ENCODE peak calls at places on chromosomes 16 and 17, in nine cellular contexts. R is tibial artery, O is upper lobe of left lung, I is ovary, Z is pancreas, K is OCI-LY7, Q is stomach, F is colonic mucosa, P is thoracic aorta. W is an unnamed sample. For H3K36me3, the result is how much of the 10 kb centered on the place peaks cover.

GRCh38 chr17:77354420-77354720 is 213.6 kb downstream of the SEC14L1 start:
- DNase-seq in R (no peak), O (peak), I (no peak), Z (no peak), K (no peak), Q (no peak), F (no peak), P (no peak), W (no peak)

GRCh38 chr17:73003487-73003886 is 89.0 kb downstream of the SLC39A11 start:
- DNase-seq in R (no peak), O (no peak), I (no peak), Z (peak), K (no peak), Q (no peak), F (no peak), P (no peak), W (no peak)

GRCh38 chr16:265711-266110 is 10.0 kb downstream of the RGS11 start:
- DNase-seq in R (no peak), O (peak), I (no peak), Z (peak), K (no peak), Q (peak), F (no peak), P (no peak), W (no peak)

GRCh38 chr16:69324585-69325253 is 5.7 kb downstream of the PDF start:
- DNase-seq in R (no peak), O (no peak), I (no peak), Z (peak), K (no peak), Q (no peak), F (no peak), P (no peak), W (no peak)

GRCh38 chr17:47789611-47790520 is 31.7 kb downstream of the OSBPL7 start:
- DNase-seq in R (no peak), O (peak), I (no peak), Z (peak), K (no peak), Q (peak), F (peak), P (no peak), W (no peak)

GRCh38 chr17:77749316-77749715 is 209.2 kb upstream of the TNRC6C start:
- DNase-seq in R (no peak), O (no peak), I (no peak), Z (no peak), K (no peak), Q (no peak), F (no peak), P (no peak), W (no peak)

GRCh38 chr16:28549301-28549899 is 4.3 kb upstream of the SGF29 start:
- DNase-seq in R (no peak), O (no peak), I (no peak), Z (no peak), K (peak), Q (no peak), F (peak), P (no peak), W (no peak)

GRCh38 chr16:64962786-64963185 is 159.1 kb downstream of the CDH11 start:
- DNase-seq in R (no peak), O (no peak), I (no peak), Z (no peak), K (no peak), Q (no peak), F (no peak), P (no peak), W (no peak)

GRCh38 chr17:7763919-7764318 is 46.4 kb downstream of the DNAH2 start:
- DNase-seq in R (no peak), O (no peak), I (no peak), Z (no peak), K (no peak), Q (no peak), F (no peak), P (no peak), W (no peak)

GRCh38 chr17:37790153-37790552 is 45.3 kb upstream of the HNF1B start:
- DNase-seq in R (no peak), O (no peak), I (no peak), Z (no peak), K (no peak), Q (no peak), F (no peak), P (no peak), W (no peak)

GRCh38 chr17:76139261-76139752 is 1.7 kb downstream of the FOXJ1 start:
- DNase-seq in R (no peak), O (no peak), I (no peak), Z (no peak), K (no peak), Q (no peak), F (no peak), P (no peak), W (no peak)

GRCh38 chr16:85844786-85845185 is 45.3 kb downstream of the COX4I1 start:
- DNase-seq in R (no peak), O (no peak), I (no peak), Z (no peak), K (no peak), Q (peak), F (no peak), P (no peak), W (no peak)

GRCh38 chr17:63039899-63040602 is 74.0 kb downstream of the TANC2 start:
- DNase-seq in R (no peak), O (no peak), I (no peak), Z (no peak), K (no peak), Q (no peak), F (no peak), P (no peak), W (no peak)

GRCh38 chr16:49528035-49528434 is 154.4 kb downstream of the C16orf78 start:
- DNase-seq in R (no peak), O (no peak), I (no peak), Z (no peak), K (no peak), Q (no peak), F (no peak), P (no peak), W (no peak)

GRCh38 chr16:89982318-89982717 is 33.8 kb downstream of the DEF8 start:
- DNase-seq in R (no peak), O (no peak), I (no peak), Z (no peak), K (no peak), Q (no peak), F (no peak), P (no peak), W (no peak)

GRCh38 chr17:37388266-37388665 is 12.5 kb downstream of the C17orf78 start:
- DNase-seq in R (no peak), O (no peak), I (no peak), Z (no peak), K (no peak), Q (no peak), F (no peak), P (no peak), W (no peak)

GRCh38 chr16:22687031-22687530 is 126.9 kb upstream of the HS3ST2 start:
- DNase-seq in R (no peak), O (no peak), I (no peak), Z (no peak), K (no peak), Q (no peak), F (no peak), P (no peak), W (no peak)

GRCh38 chr17:36972186-36972686 is 23.5 kb downstream of the AATF start:
- DNase-seq in R (no peak), O (no peak), I (no peak), Z (no peak), K (no peak), Q (no peak), F (no peak), P (no peak), W (no peak)

GRCh38 chr17:32007463-32008298 is 498 bp downstream of the LRRC37B start:
- DNase-seq in R (peak), O (no peak), I (peak), Z (peak), K (peak), Q (no peak), F (peak), P (no peak), W (no peak)

GRCh38 chr17:78879679-78880186 is 23.3 kb downstream of the CEP295NL start:
- DNase-seq in R (peak), O (peak), I (peak), Z (peak), K (no peak), Q (no peak), F (peak), P (peak), W (peak)

GRCh38 chr17:1104222-1104621 is 75.6 kb downstream of the ABR start:
- DNase-seq in R (no peak), O (no peak), I (peak), Z (no peak), K (no peak), Q (peak), F (no peak), P (no peak), W (no peak)

GRCh38 chr17:77528516-77529327 is 388.0 kb downstream of the SEC14L1 start:
- DNase-seq in R (no peak), O (peak), I (no peak), Z (no peak), K (no peak), Q (no peak), F (no peak), P (no peak), W (no peak)

GRCh38 chr17:63695889-63696288 is 4.0 kb downstream of the LIMD2 start:
- DNase-seq in R (no peak), O (no peak), I (no peak), Z (no peak), K (no peak), Q (no peak), F (no peak), P (no peak), W (no peak)

GRCh38 chr17:37339321-37339720 is 36.5 kb upstream of the C17orf78 start:
- DNase-seq in R (no peak), O (no peak), I (no peak), Z (no peak), K (no peak), Q (no peak), F (no peak), P (no peak), W (no peak)

GRCh38 chr17:46964315-46965265 is 14.5 kb downstream of the RPRML start:
- DNase-seq in R (no peak), O (no peak), I (no peak), Z (no peak), K (no peak), Q (no peak), F (no peak), P (no peak), W (no peak)

GRCh38 chr17:50188521-50189395 is 12.7 kb downstream of the COL1A1 start:
- DNase-seq in R (no peak), O (peak), I (no peak), Z (no peak), K (no peak), Q (no peak), F (no peak), P (no peak), W (no peak)

GRCh38 chr17:50688168-50688719 is 19.5 kb downstream of the ANKRD40 start:
- DNase-seq in R (no peak), O (no peak), I (peak), Z (no peak), K (no peak), Q (no peak), F (no peak), P (no peak), W (no peak)

GRCh38 chr17:51643702-51644490 is 383.6 kb downstream of the UTP18 start:
- DNase-seq in R (no peak), O (no peak), I (no peak), Z (no peak), K (no peak), Q (no peak), F (no peak), P (no peak), W (no peak)

GRCh38 chr16:30619207-30619606 is 9.0 kb upstream of the ZNF689 start:
- DNase-seq in R (no peak), O (no peak), I (no peak), Z (no peak), K (no peak), Q (no peak), F (no peak), P (no peak), W (no peak)

GRCh38 chr17:6556121-6557039 is at the start of gene PITPNM3:
- DNase-seq in R (no peak), O (peak), I (peak), Z (peak), K (no peak), Q (peak), F (peak), P (no peak), W (no peak)

GRCh38 chr17:83073389-83074063 is 5.9 kb upstream of the METRNL start:
- DNase-seq in R (no peak), O (peak), I (peak), Z (no peak), K (no peak), Q (peak), F (peak), P (no peak), W (no peak)

GRCh38 chr16:8850279-8850885 is 18.4 kb downstream of the CARHSP1 start:
- DNase-seq in R (no peak), O (no peak), I (no peak), Z (no peak), K (no peak), Q (no peak), F (peak), P (no peak), W (peak)

GRCh38 chr16:2883027-2883846 is at the start of gene FLYWCH2:
- DNase-seq in R (peak), O (peak), I (peak), Z (peak), K (peak), Q (peak), F (peak), P (peak), W (peak)
- TF ChIP-seq CTCF in R (peak), O (peak), I (no peak), Z (no peak), K (no peak), Q (no peak), F (no peak), P (no peak), W (no peak)

GRCh38 chr16:57999971-58000705 is at the start of gene ZNF319:
- DNase-seq in R (no peak), O (no peak), I (peak), Z (no peak), K (peak), Q (no peak), F (no peak), P (no peak), W (no peak)

GRCh38 chr16:57998484-57998883 is 2.0 kb downstream of the ZNF319 start:
- DNase-seq in R (no peak), O (peak), I (no peak), Z (no peak), K (no peak), Q (peak), F (peak), P (no peak), W (no peak)

GRCh38 chr16:57999366-57999970 is 1.0 kb downstream of the ZNF319 start:
- DNase-seq in R (no peak), O (no peak), I (no peak), Z (no peak), K (peak), Q (no peak), F (no peak), P (no peak), W (no peak)

GRCh38 chr16:57997528-57998265 is 2.8 kb downstream of the ZNF319 start:
- DNase-seq in R (no peak), O (peak), I (no peak), Z (no peak), K (no peak), Q (no peak), F (no peak), P (no peak), W (no peak)

GRCh38 chr16:57998992-57999365 is 1.5 kb downstream of the ZNF319 start:
- DNase-seq in R (no peak), O (no peak), I (no peak), Z (no peak), K (no peak), Q (no peak), F (no peak), P (no peak), W (no peak)
- H3K4me3 ChIP-seq in R (no peak), O (peak), I (no peak), Z (no peak), K (peak), Q (peak), F (no peak), P (peak), W (peak)

GRCh38 chr17:39658760-39659159 is 6.4 kb upstream of the TCAP start:
- DNase-seq in R (no peak), O (no peak), I (no peak), Z (no peak), K (no peak), Q (no peak), F (no peak), P (no peak), W (no peak)
- H3K36me3 ChIP-seq in R (under half), O (half or more), I (under half), Z (under half), K (under half), Q (half or more), F (under half), P (under half), W (under half)

DNA sequence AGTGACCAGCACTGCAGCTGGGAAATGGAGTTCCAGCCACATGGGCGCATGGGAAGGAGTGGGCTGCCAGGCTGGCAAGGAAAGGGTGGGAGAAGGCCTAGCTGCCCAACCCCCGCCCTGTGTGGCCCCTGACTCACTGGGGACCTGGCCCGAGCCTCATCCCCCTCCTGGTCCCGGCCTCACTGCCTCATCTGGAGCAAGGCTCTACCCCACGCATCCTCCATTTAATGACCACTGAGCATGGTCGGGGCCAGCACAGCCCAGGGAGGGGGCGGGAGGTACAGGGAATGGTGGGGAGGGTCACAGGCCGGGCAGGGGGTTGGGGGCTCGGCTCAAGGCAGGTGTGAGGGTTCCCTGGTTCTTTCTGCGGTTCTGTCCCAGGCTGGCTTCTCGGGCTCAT is 16.1 kb downstream of the SPNS2 start:
- DNase-seq in R (no peak), O (peak), I (no peak), Z (peak), K (no peak), Q (no peak), F (no peak), P (no peak), W (no peak)
- TF ChIP-seq CTCF in R (no peak), O (no peak), I (no peak), Z (no peak), K (no peak), Q (no peak), F (no peak), P (no peak), W (no peak)

DNA sequence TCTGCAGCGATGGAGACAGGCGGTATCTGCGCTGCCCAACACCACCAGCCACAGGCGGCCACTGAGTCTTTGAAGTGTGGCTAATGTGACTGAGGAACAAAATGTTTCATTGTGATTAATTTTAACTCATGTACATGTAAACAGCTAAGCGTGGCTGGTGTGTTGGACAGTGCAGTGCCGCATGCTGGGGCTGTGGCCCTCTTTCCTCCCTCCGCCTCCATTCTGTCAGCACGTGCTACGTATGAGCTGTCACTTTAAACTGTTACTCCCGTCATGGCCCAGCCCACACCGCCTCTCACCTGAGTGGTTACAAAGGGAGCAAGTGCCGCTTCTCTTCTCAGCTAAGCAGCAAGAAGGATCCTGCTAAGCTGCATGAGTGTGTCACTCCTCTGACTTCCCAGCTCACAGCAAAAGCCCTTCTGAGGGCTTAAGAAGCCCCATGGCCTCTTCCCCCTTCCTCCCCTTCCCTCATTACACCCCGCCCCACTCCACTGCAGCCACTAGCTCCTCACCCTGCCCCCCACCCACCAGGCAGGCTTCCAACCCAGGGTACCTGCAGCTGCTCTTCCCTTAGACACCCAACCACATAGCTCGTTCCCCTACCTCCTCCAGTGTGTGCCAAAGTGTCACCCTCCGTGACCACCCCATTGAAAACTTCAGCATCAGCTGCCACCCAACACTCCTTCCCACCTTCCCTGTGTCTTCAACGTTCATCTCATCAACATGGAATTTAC is 15.0 kb downstream of the HASPIN start:
- DNase-seq in R (no peak), O (no peak), I (no peak), Z (peak), K (peak), Q (peak), F (peak), P (no peak), W (no peak)
- H3K4me3 ChIP-seq in R (peak), O (peak), I (no peak), Z (peak), K (no peak), Q (peak), F (no peak), P (no peak), W (no peak)

DNA sequence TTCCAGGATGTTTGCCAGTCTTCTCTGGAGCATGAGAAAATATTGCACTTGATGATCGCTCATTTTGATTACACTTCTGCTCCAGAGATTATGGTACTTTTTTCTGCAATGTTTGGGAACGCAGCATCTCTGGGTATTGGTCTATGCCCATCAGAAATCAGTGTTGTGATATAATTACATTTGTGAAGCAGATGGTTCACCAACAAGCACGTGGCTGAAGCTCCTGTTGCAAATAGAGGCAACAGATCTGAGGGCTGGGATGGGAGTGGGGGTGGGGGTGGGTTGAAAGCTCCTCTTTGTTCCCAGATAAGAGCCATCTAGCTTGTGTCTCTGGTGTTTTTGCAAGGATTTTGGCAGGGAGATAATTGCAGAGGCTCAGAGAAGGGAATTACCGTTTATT is 252.3 kb downstream of the SHISA9 start:
- DNase-seq in R (no peak), O (no peak), I (no peak), Z (no peak), K (no peak), Q (no peak), F (no peak), P (no peak), W (no peak)
- H3K36me3 ChIP-seq in R (under half), O (under half), I (under half), Z (under half), K (under half), Q (under half), F (under half), P (under half), W (under half)